ENCODE peak calls at places on chromosomes 13 and 19, in ten cellular contexts. E, D, Z, C, U, N, I, P, Q and H are unnamed samples.

GRCh38 chr19:15113245-15114152 is 6.3 kb downstream of the SYDE1 start:
- DNase-seq in Q (no peak), Z (no peak), D (no peak), C (no peak), P (no peak), I (no peak), N (no peak), E (no peak), U (no peak), H (no peak)

GRCh38 chr19:39112338-39112890 is 13.2 kb upstream of the PAK4 start:
- DNase-seq in E (no peak), P (no peak), I (no peak), Q (no peak), C (peak; percentile 94), Z (no peak), D (no peak), U (no peak), N (peak; percentile 66), H (no peak)

GRCh38 chr13:30235206-30235605 is 72.1 kb downstream of the KATNAL1 start:
- DNase-seq in Z (no peak), Q (no peak), I (no peak), C (no peak), N (no peak), U (no peak), D (no peak), E (no peak), P (no peak), H (no peak)

GRCh38 chr13:32731576-32731975 is 145.3 kb downstream of the PDS5B start:
- DNase-seq in P (no peak), D (no peak), I (no peak), N (no peak), Z (no peak), E (no peak), C (no peak), U (no peak), Q (no peak), H (peak; percentile 35)

GRCh38 chr19:35202722-35203674 is 25.5 kb downstream of the FAM187B start:
- DNase-seq in E (no peak), D (no peak), Q (no peak), Z (no peak), N (no peak), C (no peak), I (no peak), P (no peak), U (no peak), H (no peak)

GRCh38 chr19:43700368-43701015 is 15.4 kb upstream of the IRGC start:
- DNase-seq in Q (no peak), D (no peak), U (peak; percentile 73), I (peak; percentile 70), C (no peak), Z (peak; percentile 51), N (no peak), E (peak; percentile 47), P (peak; percentile 51), H (peak; percentile 83)

GRCh38 chr13:66528903-66529576 is 701.1 kb downstream of the PCDH9 start:
- DNase-seq in N (no peak), I (no peak), D (no peak), U (no peak), Z (no peak), Q (no peak), E (no peak), P (no peak), C (no peak), H (no peak)

GRCh38 chr19:35848486-35848885 is 3.8 kb downstream of the NPHS1 start:
- DNase-seq in Z (no peak), I (no peak), D (no peak), Q (no peak), E (no peak), U (no peak), C (no peak), P (no peak), N (peak; percentile 74), H (no peak)

GRCh38 chr13:99442273-99442895 is 58.9 kb upstream of the TM9SF2 start:
- DNase-seq in C (peak; percentile 49), P (peak; percentile 47), U (no peak), Z (no peak), E (no peak), I (no peak), N (no peak), D (no peak), Q (no peak), H (peak; percentile 49)

GRCh38 chr19:48628486-48629296 is 8.5 kb downstream of the DBP start:
- DNase-seq in N (peak; percentile 85), Z (no peak), P (peak; percentile 19), U (peak; percentile 74), Q (no peak), E (no peak), C (no peak), I (no peak), D (peak; percentile 80), H (no peak)

GRCh38 chr19:1223018-1223855 is 14.6 kb downstream of the CBARP start:
- DNase-seq in Z (no peak), C (no peak), E (no peak), I (no peak), Q (no peak), D (no peak), N (peak; percentile 83), U (no peak), P (no peak), H (peak; percentile 37)

GRCh38 chr19:40424637-40425449 is 949 bp downstream of the SERTAD1 start:
- DNase-seq in N (no peak), P (no peak), D (peak; percentile 80), E (no peak), Q (no peak), I (no peak), C (no peak), U (no peak), Z (no peak), H (peak; percentile 24)

GRCh38 chr19:18972301-18972831 is 31.3 kb upstream of the HOMER3 start:
- DNase-seq in Z (peak; percentile 56), Q (no peak), E (no peak), D (no peak), N (no peak), C (no peak), U (no peak), P (no peak), I (no peak), H (no peak)

GRCh38 chr13:78621086-78621485 is 17.7 kb upstream of the POU4F1 start:
- DNase-seq in N (no peak), D (no peak), C (no peak), E (no peak), U (no peak), I (no peak), Z (no peak), P (no peak), Q (no peak), H (no peak)

GRCh38 chr19:31223805-31224534 is 125.3 kb downstream of the TSHZ3 start:
- DNase-seq in E (peak; percentile 90), P (no peak), C (no peak), D (no peak), I (no peak), U (no peak), Z (no peak), N (no peak), Q (no peak), H (peak; percentile 91)

GRCh38 chr19:47609885-47610545 is 1.1 kb downstream of the BICRA start:
- DNase-seq in U (peak; percentile 71), I (peak; percentile 40), D (peak; percentile 90), E (no peak), P (peak; percentile 69), C (no peak), Z (no peak), N (peak; percentile 81), Q (no peak), H (peak; percentile 38)

GRCh38 chr13:104043184-104043583 is 977.0 kb upstream of the SLC10A2 start:
- DNase-seq in P (no peak), Z (no peak), E (no peak), C (no peak), I (no peak), N (no peak), U (no peak), D (no peak), Q (no peak), H (peak; percentile 6)

GRCh38 chr19:6042776-6043726 is 65.1 kb upstream of the RANBP3 start:
- DNase-seq in U (no peak), C (no peak), N (no peak), Q (no peak), D (no peak), I (peak; percentile 11), E (no peak), P (no peak), Z (no peak), H (no peak)

GRCh38 chr19:48444129-48444932 is 1.5 kb upstream of the GRWD1 start:
- DNase-seq in C (no peak), Z (no peak), D (peak; percentile 76), P (no peak), N (no peak), Q (no peak), I (peak; percentile 37), E (no peak), U (no peak), H (no peak)

GRCh38 chr13:18978447-18978846 is 203.2 kb downstream of the TUBA3C start:
- DNase-seq in U (no peak), D (no peak), P (no peak), N (no peak), C (no peak), I (no peak), E (no peak), Z (no peak), Q (no peak), H (no peak)
- H3K4me3 ChIP-seq in U (no peak overlapping the region), D (no peak overlapping the region), P (no peak overlapping the region), N (no peak overlapping the region), C (no peak overlapping the region), I (no peak overlapping the region), E (no peak overlapping the region), Z (no peak overlapping the region), Q (no peak overlapping the region), H (no peak overlapping the region)

GRCh38 chr13:76812206-76812882 is 73.9 kb downstream of the KCTD12 start:
- DNase-seq in Q (no peak), C (no peak), Z (no peak), I (peak; percentile 35), P (no peak), D (no peak), N (no peak), U (peak; percentile 79), E (no peak), H (no peak)
- TF ChIP-seq CTCF in Q (no peak), C (no peak), Z (no peak), I (no peak), P (no peak), D (no peak), N (no peak), U (no peak), E (no peak), H (no peak)

DNA sequence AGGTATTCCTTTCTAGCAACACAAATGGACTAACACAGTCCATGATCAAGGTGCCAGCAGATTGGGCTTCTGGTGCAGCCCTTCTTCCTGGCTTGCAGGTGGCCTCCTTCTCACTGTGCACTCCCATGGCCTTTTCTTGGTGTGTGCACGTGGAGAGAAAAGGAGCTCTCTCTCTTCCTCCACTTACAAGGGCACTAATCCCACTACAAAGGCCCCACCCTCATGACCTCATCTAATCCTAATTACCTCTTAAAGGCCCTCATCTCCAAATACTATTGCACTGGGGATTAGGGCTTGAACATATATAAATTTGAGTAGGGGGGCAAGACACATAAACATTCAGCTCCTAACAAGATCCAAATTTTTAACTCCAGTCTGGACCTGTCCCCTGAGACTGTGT is 19.7 kb upstream of the FARP1 start:
- DNase-seq in E (no peak), N (no peak), P (no peak), Q (no peak), I (no peak), U (no peak), C (no peak), D (no peak), Z (no peak), H (no peak)
- H3K4me3 ChIP-seq in E (no peak overlapping the region), N (no peak overlapping the region), P (no peak overlapping the region), Q (no peak overlapping the region), I (no peak overlapping the region), U (no peak overlapping the region), C (no peak overlapping the region), D (no peak overlapping the region), Z (no peak overlapping the region), H (no peak overlapping the region)

GRCh38 chr19:13825489-13826475 is 30.5 kb downstream of the ZSWIM4 start:
- DNase-seq in C (no peak), I (no peak), E (no peak), N (peak; percentile 74), U (no peak), D (peak; percentile 68), P (no peak), Z (no peak), Q (no peak), H (no peak)
- TF ChIP-seq CTCF in C (peak; percentile 44), I (no peak), E (no peak), N (no peak), U (no peak), D (no peak), P (no peak), Z (no peak), Q (no peak), H (peak; percentile 19)